ENCODE peak calls at places on chromosomes 7 and 10, in nine cellular contexts. H is myocyte, B is ovary, N is non-pigmented ciliary epithelial cell, T is kidney tubule cell, X is sciatic nerve, R is NCI-H460, W is neural crest cell, Q is fibroblast of mammary gland. O is an unnamed sample.

GRCh38 chr10:11782793-11783557 is 40.2 kb upstream of the PROSER2 start:
- DNase-seq in H (peak), B (no peak), N (no peak), T (peak), X (no peak), R (peak), W (peak), Q (peak), O (peak)

GRCh38 chr7:98286701-98287485 is 5.4 kb downstream of the BRI3 start:
- DNase-seq in H (peak), B (no peak), N (no peak), T (no peak), X (no peak), R (no peak), W (no peak), Q (no peak), O (no peak)

GRCh38 chr10:114631678-114632417 is 26.2 kb downstream of the ABLIM1 start:
- DNase-seq in H (peak), B (peak), N (no peak), T (peak), X (no peak), R (no peak), W (peak), Q (no peak), O (peak)

GRCh38 chr7:45924283-45924682 is 3.2 kb upstream of the IGFBP3 start:
- DNase-seq in H (peak), B (no peak), N (peak), T (peak), X (no peak), R (peak), W (no peak), Q (peak), O (no peak)

GRCh38 chr7:2000153-2000687 is 232.5 kb downstream of the MAD1L1 start:
- DNase-seq in H (no peak), B (no peak), N (no peak), T (no peak), X (no peak), R (no peak), W (no peak), Q (no peak), O (no peak)

GRCh38 chr10:77027576-77027975 is 610.0 kb downstream of the KCNMA1 start:
- DNase-seq in H (no peak), B (no peak), N (no peak), T (no peak), X (no peak), R (no peak), W (no peak), Q (no peak), O (no peak)

GRCh38 chr7:138926241-138926612 is 55.0 kb downstream of the KIAA1549 start:
- DNase-seq in H (peak), B (no peak), N (no peak), T (no peak), X (no peak), R (no peak), W (no peak), Q (no peak), O (no peak)

GRCh38 chr7:84746347-84746746 is 440.5 kb downstream of the SEMA3D start:
- DNase-seq in H (peak), B (no peak), N (no peak), T (no peak), X (no peak), R (no peak), W (no peak), Q (peak), O (peak)

GRCh38 chr10:116241642-116242405 is 31.2 kb downstream of the GFRA1 start:
- DNase-seq in H (no peak), B (no peak), N (no peak), T (no peak), X (no peak), R (no peak), W (no peak), Q (no peak), O (no peak)

GRCh38 chr10:58412502-58412961 is 27.3 kb downstream of the TFAM start:
- DNase-seq in H (peak), B (no peak), N (peak), T (peak), X (no peak), R (no peak), W (no peak), Q (peak), O (no peak)

GRCh38 chr7:148696787-148697186 is 1.9 kb upstream of the CUL1 start:
- DNase-seq in H (no peak), B (no peak), N (no peak), T (no peak), X (no peak), R (no peak), W (no peak), Q (no peak), O (no peak)

GRCh38 chr10:93030409-93030808 is 30.2 kb upstream of the CYP26C1 start:
- DNase-seq in H (peak), B (no peak), N (peak), T (peak), X (no peak), R (peak), W (no peak), Q (peak), O (no peak)

GRCh38 chr10:63064706-63065105 is 68.4 kb upstream of the NRBF2 start:
- DNase-seq in H (no peak), B (no peak), N (no peak), T (no peak), X (no peak), R (no peak), W (no peak), Q (peak), O (no peak)

GRCh38 chr7:122055072-122055471 is 89.0 kb downstream of the AASS start:
- DNase-seq in H (no peak), B (no peak), N (no peak), T (peak), X (no peak), R (no peak), W (no peak), Q (no peak), O (no peak)

GRCh38 chr7:111107989-111108388 is 17.1 kb downstream of the LRRN3 start:
- DNase-seq in H (no peak), B (no peak), N (no peak), T (no peak), X (no peak), R (no peak), W (no peak), Q (no peak), O (no peak)

GRCh38 chr10:119375574-119376265 is 166.8 kb downstream of the RGS10 start:
- DNase-seq in H (peak), B (no peak), N (no peak), T (peak), X (no peak), R (no peak), W (no peak), Q (no peak), O (no peak)

GRCh38 chr7:152335900-152336571 is 99.8 kb downstream of the KMT2C start:
- DNase-seq in H (no peak), B (no peak), N (no peak), T (no peak), X (no peak), R (no peak), W (no peak), Q (peak), O (no peak)

GRCh38 chr7:2076649-2077064 is 156.1 kb downstream of the MAD1L1 start:
- DNase-seq in H (no peak), B (no peak), N (no peak), T (no peak), X (no peak), R (no peak), W (no peak), Q (no peak), O (no peak)

GRCh38 chr7:36820527-36821170 is 96.4 kb upstream of the AOAH start:
- DNase-seq in H (no peak), B (no peak), N (no peak), T (no peak), X (no peak), R (no peak), W (no peak), Q (peak), O (no peak)

GRCh38 chr10:74987339-74988054 is 124.0 kb upstream of the SAMD8 start:
- DNase-seq in H (peak), B (no peak), N (no peak), T (no peak), X (no peak), R (no peak), W (no peak), Q (peak), O (no peak)

GRCh38 chr10:49168821-49169495 is 19.2 kb downstream of the TMEM273 start:
- DNase-seq in H (peak), B (no peak), N (no peak), T (no peak), X (no peak), R (no peak), W (no peak), Q (peak), O (no peak)

O was measured in HuH-7.